ENCODE peak calls at places on chromosome 18, in six cellular contexts. One of them, this sample, is unnamed.

GRCh38 chr18:72376256-72376655 is 167.9 kb downstream of the CBLN2 start:
- DNase-seq in CD8-positive, alpha-beta T cell: no peak
- DNase-seq in lower leg skin: no peak
- DNase-seq in cardiac fibroblast: no peak
- DNase-seq in psoas muscle: no peak
- DNase-seq in heart left ventricle: no peak
- DNase-seq in this sample: no peak

GRCh38 chr18:323253-323622 is 55.4 kb upstream of the THOC1 start:
- DNase-seq in CD8-positive, alpha-beta T cell: no peak
- DNase-seq in lower leg skin: no peak
- DNase-seq in cardiac fibroblast: peak
- DNase-seq in psoas muscle: no peak
- DNase-seq in heart left ventricle: no peak
- DNase-seq in this sample: no peak

GRCh38 chr18:48622911-48623431 is 84.1 kb downstream of the CTIF start:
- DNase-seq in CD8-positive, alpha-beta T cell: no peak
- DNase-seq in lower leg skin: no peak
- DNase-seq in cardiac fibroblast: peak
- DNase-seq in psoas muscle: no peak
- DNase-seq in heart left ventricle: no peak
- DNase-seq in this sample: no peak

GRCh38 chr18:23171581-23172156 is 36.4 kb downstream of the CABLES1 start:
- DNase-seq in CD8-positive, alpha-beta T cell: no peak
- DNase-seq in lower leg skin: no peak
- DNase-seq in cardiac fibroblast: no peak
- DNase-seq in psoas muscle: no peak
- DNase-seq in heart left ventricle: no peak
- DNase-seq in this sample: no peak

GRCh38 chr18:28903366-28903765 is 726.4 kb upstream of the CDH2 start:
- DNase-seq in CD8-positive, alpha-beta T cell: no peak
- DNase-seq in lower leg skin: no peak
- DNase-seq in cardiac fibroblast: peak
- DNase-seq in psoas muscle: no peak
- DNase-seq in heart left ventricle: no peak
- DNase-seq in this sample: no peak

GRCh38 chr18:28960146-28960545 is 783.2 kb upstream of the CDH2 start:
- DNase-seq in CD8-positive, alpha-beta T cell: no peak
- DNase-seq in lower leg skin: no peak
- DNase-seq in cardiac fibroblast: peak
- DNase-seq in psoas muscle: no peak
- DNase-seq in heart left ventricle: no peak
- DNase-seq in this sample: no peak

GRCh38 chr18:44452346-44452745 is 228.3 kb upstream of the SETBP1 start:
- DNase-seq in CD8-positive, alpha-beta T cell: no peak
- DNase-seq in lower leg skin: no peak
- DNase-seq in cardiac fibroblast: peak
- DNase-seq in psoas muscle: no peak
- DNase-seq in heart left ventricle: no peak
- DNase-seq in this sample: no peak

GRCh38 chr18:69523582-69523981 is 122.9 kb downstream of the DOK6 start:
- DNase-seq in CD8-positive, alpha-beta T cell: no peak
- DNase-seq in lower leg skin: no peak
- DNase-seq in cardiac fibroblast: no peak
- DNase-seq in psoas muscle: no peak
- DNase-seq in heart left ventricle: no peak
- DNase-seq in this sample: no peak

GRCh38 chr18:11512096-11513030 is 97.0 kb upstream of the SLC35G4 start:
- DNase-seq in CD8-positive, alpha-beta T cell: no peak
- DNase-seq in lower leg skin: no peak
- DNase-seq in cardiac fibroblast: peak
- DNase-seq in psoas muscle: no peak
- DNase-seq in heart left ventricle: no peak
- DNase-seq in this sample: no peak

GRCh38 chr18:75915941-75916640 is 488.6 kb upstream of the SMIM21 start:
- DNase-seq in CD8-positive, alpha-beta T cell: no peak
- DNase-seq in lower leg skin: no peak
- DNase-seq in cardiac fibroblast: no peak
- DNase-seq in psoas muscle: no peak
- DNase-seq in heart left ventricle: no peak
- DNase-seq in this sample: peak

GRCh38 chr18:59267511-59268126 is 5.6 kb downstream of the RAX start:
- DNase-seq in CD8-positive, alpha-beta T cell: no peak
- DNase-seq in lower leg skin: no peak
- DNase-seq in cardiac fibroblast: no peak
- DNase-seq in psoas muscle: no peak
- DNase-seq in heart left ventricle: no peak
- DNase-seq in this sample: no peak

DNA sequence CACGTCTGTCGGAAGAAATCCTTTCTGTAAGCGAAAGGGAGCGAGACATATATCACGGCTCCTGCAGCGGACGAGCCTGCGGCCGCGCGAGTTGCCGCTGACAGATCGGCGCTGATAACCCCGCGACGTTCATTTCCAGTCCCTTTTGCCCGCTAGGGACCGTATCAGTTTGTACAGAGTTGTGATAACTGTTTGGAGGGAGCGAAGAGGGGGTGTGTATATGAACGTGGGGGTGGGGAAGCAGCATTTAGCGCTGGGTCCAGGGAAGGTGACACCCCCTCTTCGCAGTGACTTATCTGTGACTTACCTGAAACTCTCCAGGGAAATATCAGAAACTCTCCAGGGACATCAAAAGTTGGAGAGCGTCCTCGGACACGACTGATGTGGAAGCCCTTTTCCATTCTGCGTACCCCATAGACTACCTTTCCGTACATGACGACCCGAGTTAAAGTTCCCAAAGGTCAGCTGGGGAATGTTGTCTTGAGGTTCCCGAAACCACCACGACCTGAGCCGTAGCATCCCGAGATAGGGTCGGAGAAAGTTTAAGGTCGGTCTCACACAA is 948 bp upstream of the GATA6 start:
- DNase-seq in CD8-positive, alpha-beta T cell: no peak
- DNase-seq in lower leg skin: peak
- DNase-seq in cardiac fibroblast: peak
- DNase-seq in psoas muscle: no peak
- DNase-seq in heart left ventricle: no peak
- DNase-seq in this sample: peak
- H3K4me3 ChIP-seq in CD8-positive, alpha-beta T cell: no peak
- H3K4me3 ChIP-seq in lower leg skin: no peak
- H3K4me3 ChIP-seq in cardiac fibroblast: peak
- H3K4me3 ChIP-seq in psoas muscle: peak
- H3K4me3 ChIP-seq in heart left ventricle: peak
- H3K4me3 ChIP-seq in this sample: peak

DNA sequence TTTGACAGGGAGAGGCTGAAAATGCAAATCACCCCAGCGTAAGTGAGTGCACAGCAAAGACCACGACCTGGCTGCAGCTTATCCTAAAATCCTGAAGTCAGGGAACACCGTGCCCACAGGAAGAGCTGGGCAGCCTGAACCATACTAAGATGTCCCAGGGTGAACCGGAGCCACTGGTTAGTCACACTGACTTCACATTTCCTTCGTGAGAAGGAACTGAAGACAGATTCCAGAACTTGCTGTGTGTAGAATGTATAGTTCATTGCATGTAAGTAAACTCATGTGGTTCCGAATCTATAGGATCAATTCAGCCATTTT is 84.6 kb upstream of the NDUFV2 start:
- DNase-seq in CD8-positive, alpha-beta T cell: no peak
- DNase-seq in lower leg skin: no peak
- DNase-seq in cardiac fibroblast: peak
- DNase-seq in psoas muscle: no peak
- DNase-seq in heart left ventricle: no peak
- DNase-seq in this sample: no peak
- H3K4me3 ChIP-seq in CD8-positive, alpha-beta T cell: no peak
- H3K4me3 ChIP-seq in lower leg skin: no peak
- H3K4me3 ChIP-seq in cardiac fibroblast: no peak
- H3K4me3 ChIP-seq in psoas muscle: peak
- H3K4me3 ChIP-seq in heart left ventricle: no peak
- H3K4me3 ChIP-seq in this sample: no peak

DNA sequence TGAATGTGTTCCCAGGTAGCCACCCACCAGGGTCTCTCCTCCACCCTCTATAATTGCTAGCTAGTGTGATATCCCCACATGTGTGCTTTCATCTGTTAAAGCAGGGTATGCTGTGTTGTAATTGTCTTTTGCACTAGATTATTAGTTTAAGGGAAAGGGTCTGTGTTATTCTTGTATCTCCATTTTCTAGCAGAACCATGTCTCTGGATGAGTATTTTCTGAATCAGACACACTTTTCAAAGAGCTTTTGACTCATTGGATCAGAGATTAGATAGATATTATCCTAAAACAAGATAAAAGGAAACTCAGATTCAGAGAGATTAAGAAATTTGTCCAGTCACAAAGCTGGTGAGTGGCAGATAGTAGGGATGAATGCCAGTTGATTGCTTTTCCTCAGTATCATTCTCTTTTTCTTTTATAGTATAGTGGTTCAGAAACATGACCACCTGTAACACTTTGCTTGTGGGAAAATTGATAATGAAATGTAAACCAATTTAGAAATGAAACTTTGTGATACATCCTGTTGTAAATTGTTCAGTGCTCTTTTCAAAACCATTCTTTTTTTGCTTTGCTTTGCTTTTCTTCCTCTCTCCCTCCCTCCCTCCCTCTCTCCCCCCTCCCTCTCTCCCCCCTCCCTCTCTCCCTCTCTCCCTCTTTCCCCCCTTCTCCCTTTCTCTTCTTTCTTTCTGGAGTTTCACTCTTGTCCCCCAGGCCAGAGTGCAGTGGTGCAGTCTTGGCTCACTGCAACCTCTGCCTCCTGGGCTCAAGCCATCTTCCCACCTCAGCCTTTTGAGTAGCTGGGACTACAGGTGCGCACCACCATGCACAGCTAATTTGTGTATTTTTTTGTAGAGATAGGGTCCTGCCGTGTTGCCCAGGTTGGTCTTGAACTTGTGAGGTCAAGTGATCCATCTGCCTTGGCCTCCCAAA is 7.4 kb downstream of the MIB1 start:
- DNase-seq in CD8-positive, alpha-beta T cell: no peak
- DNase-seq in lower leg skin: no peak
- DNase-seq in cardiac fibroblast: no peak
- DNase-seq in psoas muscle: no peak
- DNase-seq in heart left ventricle: no peak
- DNase-seq in this sample: no peak
- H3K4me3 ChIP-seq in CD8-positive, alpha-beta T cell: no peak
- H3K4me3 ChIP-seq in lower leg skin: no peak
- H3K4me3 ChIP-seq in cardiac fibroblast: no peak
- H3K4me3 ChIP-seq in psoas muscle: no peak
- H3K4me3 ChIP-seq in heart left ventricle: no peak
- H3K4me3 ChIP-seq in this sample: no peak

DNA sequence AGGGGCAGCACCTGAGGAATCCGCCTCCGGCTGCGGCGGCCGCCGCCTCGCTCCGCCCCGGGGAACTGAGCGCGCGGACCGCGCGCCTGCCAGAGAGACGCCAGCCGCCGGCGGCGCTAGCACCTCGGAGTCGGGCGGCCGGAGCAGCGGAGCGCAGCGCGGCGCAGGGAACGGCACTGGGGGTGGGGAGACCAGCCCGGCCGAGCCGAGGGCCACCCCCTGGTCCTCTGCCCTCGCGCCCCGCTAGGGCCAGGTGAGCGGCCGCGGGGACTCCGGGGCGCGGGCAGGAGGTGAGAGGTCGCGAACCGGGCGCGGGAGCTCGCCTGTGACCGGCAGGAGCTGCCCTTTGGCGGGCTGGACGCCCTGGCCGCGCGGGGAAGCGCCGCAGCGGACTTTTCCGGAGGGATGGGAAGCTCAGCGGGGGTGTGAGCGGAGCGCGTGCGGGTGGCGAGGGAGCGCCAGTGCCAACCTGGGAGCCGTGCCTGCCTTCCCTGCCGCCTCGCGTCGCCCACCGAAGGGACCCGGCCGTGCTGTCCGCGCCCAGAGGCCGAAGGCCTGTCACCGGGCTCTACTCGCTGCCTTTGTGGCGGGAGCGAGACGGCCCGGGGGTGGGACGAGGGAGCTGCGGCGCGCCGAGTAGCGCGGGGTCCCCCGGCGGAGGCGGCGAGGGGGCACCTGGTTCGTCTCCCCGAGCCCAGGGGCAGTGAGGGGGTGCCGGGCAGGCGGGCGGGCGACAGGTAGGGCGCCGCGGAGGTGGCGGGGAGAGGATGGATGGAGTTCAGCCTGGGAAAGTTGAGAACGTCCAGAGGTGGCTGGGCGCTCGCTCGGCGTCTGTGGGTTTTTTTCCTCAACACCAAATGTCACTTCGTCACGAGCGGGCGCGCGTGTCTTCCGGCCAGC is at the start of gene GREB1L:
- DNase-seq in CD8-positive, alpha-beta T cell: no peak
- DNase-seq in lower leg skin: no peak
- DNase-seq in cardiac fibroblast: peak
- DNase-seq in psoas muscle: peak
- DNase-seq in heart left ventricle: peak
- DNase-seq in this sample: peak
- H3K4me3 ChIP-seq in CD8-positive, alpha-beta T cell: no peak
- H3K4me3 ChIP-seq in lower leg skin: peak
- H3K4me3 ChIP-seq in cardiac fibroblast: peak
- H3K4me3 ChIP-seq in psoas muscle: peak
- H3K4me3 ChIP-seq in heart left ventricle: peak
- H3K4me3 ChIP-seq in this sample: peak

GRCh38 chr18:55585586-55586521 is 2.1 kb downstream of the TCF4 start:
- DNase-seq in CD8-positive, alpha-beta T cell: no peak
- DNase-seq in lower leg skin: no peak
- DNase-seq in cardiac fibroblast: peak
- DNase-seq in psoas muscle: no peak
- DNase-seq in heart left ventricle: no peak
- DNase-seq in this sample: peak
- H3K4me3 ChIP-seq in CD8-positive, alpha-beta T cell: no peak
- H3K4me3 ChIP-seq in lower leg skin: no peak
- H3K4me3 ChIP-seq in cardiac fibroblast: peak
- H3K4me3 ChIP-seq in psoas muscle: peak
- H3K4me3 ChIP-seq in heart left ventricle: peak
- H3K4me3 ChIP-seq in this sample: peak